ENCODE peak calls at places on chromosomes 5 and 9, in eight cellular contexts. H is upper lobe of right lung, S is GM10248, M is HepG2, D is HFF-Myc, V is tibial artery, Y is neural crest cell, N is nephron progenitor cell. W is an unnamed sample.

GRCh38 chr5:116454417-116454927 is 120.2 kb downstream of the SEMA6A start:
- DNase-seq in H (no peak), S (peak; percentile 64), M (no peak), D (peak; percentile 96), V (peak; percentile 34), Y (no peak), N (no peak), W (no peak)

GRCh38 chr5:157855404-157855994 is 3.4 kb downstream of the CLINT1 start:
- DNase-seq in H (no peak), S (no peak), M (peak; percentile 59), D (peak; percentile 11), V (peak; percentile 59), Y (peak; percentile 39), N (peak; percentile 41), W (peak; percentile 20)

GRCh38 chr9:137672907-137673791 is 54.3 kb downstream of the EHMT1 start:
- DNase-seq in H (peak; percentile 64), S (peak; percentile 84), M (peak; percentile 44), D (peak; percentile 33), V (peak; percentile 50), Y (no peak), N (no peak), W (no peak)

GRCh38 chr9:94623253-94623652 is 16.1 kb downstream of the FBP1 start:
- DNase-seq in H (peak; percentile 73), S (peak; percentile 72), M (peak; percentile 85), D (no peak), V (peak; percentile 28), Y (peak; percentile 55), N (peak; percentile 58), W (peak; percentile 53)

GRCh38 chr9:12439267-12439666 is 253.9 kb upstream of the TYRP1 start:
- DNase-seq in H (no peak), S (no peak), M (no peak), D (no peak), V (no peak), Y (no peak), N (no peak), W (no peak)

GRCh38 chr5:110973510-110973909 is 98.0 kb upstream of the TSLP start:
- DNase-seq in H (no peak), S (no peak), M (no peak), D (no peak), V (no peak), Y (no peak), N (no peak), W (no peak)

GRCh38 chr9:6160579-6160978 is 55.0 kb upstream of the IL33 start:
- DNase-seq in H (no peak), S (no peak), M (no peak), D (no peak), V (no peak), Y (no peak), N (no peak), W (no peak)

GRCh38 chr5:137264041-137264440 is 235.1 kb downstream of the SPOCK1 start:
- DNase-seq in H (no peak), S (no peak), M (no peak), D (no peak), V (no peak), Y (no peak), N (no peak), W (no peak)

GRCh38 chr5:148688787-148689186 is 34.5 kb upstream of the HTR4 start:
- DNase-seq in H (no peak), S (no peak), M (no peak), D (no peak), V (no peak), Y (no peak), N (no peak), W (no peak)

GRCh38 chr9:116475201-116475600 is 211.9 kb upstream of the TRIM32 start:
- DNase-seq in H (no peak), S (no peak), M (no peak), D (peak; percentile 44), V (no peak), Y (no peak), N (no peak), W (no peak)

GRCh38 chr5:139961435-139962157 is 81.5 kb downstream of the NRG2 start:
- DNase-seq in H (peak; percentile 39), S (no peak), M (no peak), D (no peak), V (no peak), Y (no peak), N (no peak), W (no peak)

GRCh38 chr9:27497883-27498553 is 26.1 kb upstream of the IFNK start:
- DNase-seq in H (no peak), S (no peak), M (no peak), D (no peak), V (no peak), Y (peak; percentile 31), N (peak; percentile 28), W (no peak)

GRCh38 chr9:129673602-129674001 is 8.2 kb downstream of the PRRX2 start:
- DNase-seq in H (peak; percentile 55), S (no peak), M (no peak), D (no peak), V (no peak), Y (no peak), N (no peak), W (no peak)

GRCh38 chr9:106084702-106085101 is 390.4 kb downstream of the TMEM38B start:
- DNase-seq in H (no peak), S (no peak), M (no peak), D (no peak), V (no peak), Y (no peak), N (no peak), W (no peak)

GRCh38 chr5:78060421-78060820 is 234.1 kb downstream of the AP3B1 start:
- DNase-seq in H (no peak), S (no peak), M (no peak), D (no peak), V (no peak), Y (no peak), N (no peak), W (no peak)

GRCh38 chr5:180704362-180704761 is 35.5 kb downstream of the OR2Y1 start:
- DNase-seq in H (no peak), S (no peak), M (peak; percentile 17), D (no peak), V (no peak), Y (no peak), N (no peak), W (no peak)

GRCh38 chr5:147432323-147432722 is 77.5 kb downstream of the DPYSL3 start:
- DNase-seq in H (no peak), S (no peak), M (no peak), D (no peak), V (no peak), Y (no peak), N (no peak), W (no peak)

GRCh38 chr5:119614838-119615237 is 14.5 kb upstream of the FAM170A start:
- DNase-seq in H (no peak), S (no peak), M (no peak), D (no peak), V (no peak), Y (no peak), N (no peak), W (no peak)

GRCh38 chr9:6413365-6414263 is 615 bp downstream of the UHRF2 start:
- DNase-seq in H (peak; percentile 76), S (no peak), M (no peak), D (no peak), V (peak; percentile 33), Y (peak; percentile 2), N (no peak), W (peak; percentile 29)

GRCh38 chr5:87268126-87268969 is 665 bp downstream of the RASA1 start:
- DNase-seq in H (peak; percentile 80), S (peak; percentile 68), M (peak; percentile 30), D (no peak), V (peak; percentile 55), Y (peak; percentile 49), N (peak; percentile 67), W (peak; percentile 70)

GRCh38 chr9:68981825-68982224 is 32.1 kb downstream of the PRKACG start:
- DNase-seq in H (no peak), S (peak; percentile 41), M (no peak), D (no peak), V (no peak), Y (no peak), N (peak; percentile 43), W (no peak)

DNA sequence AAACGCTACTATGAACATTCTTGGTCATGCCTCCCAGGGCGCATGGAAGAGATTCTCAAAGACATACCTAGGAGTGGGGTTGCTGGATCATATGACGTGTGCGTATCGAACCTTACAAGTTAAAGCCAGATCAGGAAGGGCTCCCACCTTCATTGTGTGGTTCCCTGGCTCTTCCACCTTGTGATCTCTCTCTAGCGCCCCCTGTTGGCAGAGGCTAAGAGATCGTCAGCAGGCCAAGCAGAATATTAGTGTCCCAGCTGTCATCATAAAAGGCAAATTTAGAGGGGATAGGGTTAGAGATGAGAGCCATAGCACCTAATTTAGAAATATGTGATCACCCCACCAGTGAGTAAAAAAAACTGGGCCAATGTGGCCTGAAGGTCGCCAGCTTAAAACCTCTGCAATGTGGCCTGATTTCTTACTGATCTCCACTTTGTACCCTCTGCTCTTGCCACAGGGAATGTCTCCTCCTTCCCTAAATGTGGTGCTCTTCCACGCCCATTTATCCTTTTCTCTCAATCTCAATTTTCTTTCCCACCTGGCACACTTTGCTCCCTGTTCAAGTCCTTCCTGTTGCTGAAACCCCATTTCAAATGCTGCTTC is 91.7 kb upstream of the SHB start:
- DNase-seq in H (no peak), S (peak; percentile 69), M (peak; percentile 57), D (no peak), V (peak; percentile 56), Y (peak; percentile 79), N (peak; percentile 81), W (peak; percentile 47)
- TF ChIP-seq CTCF in H (peak; percentile 89), S (peak; percentile 86), M (peak; percentile 84), D (peak; percentile 94), V (peak; percentile 63), Y (peak; percentile 84), N (peak; percentile 92), W (peak; percentile 86)

DNA sequence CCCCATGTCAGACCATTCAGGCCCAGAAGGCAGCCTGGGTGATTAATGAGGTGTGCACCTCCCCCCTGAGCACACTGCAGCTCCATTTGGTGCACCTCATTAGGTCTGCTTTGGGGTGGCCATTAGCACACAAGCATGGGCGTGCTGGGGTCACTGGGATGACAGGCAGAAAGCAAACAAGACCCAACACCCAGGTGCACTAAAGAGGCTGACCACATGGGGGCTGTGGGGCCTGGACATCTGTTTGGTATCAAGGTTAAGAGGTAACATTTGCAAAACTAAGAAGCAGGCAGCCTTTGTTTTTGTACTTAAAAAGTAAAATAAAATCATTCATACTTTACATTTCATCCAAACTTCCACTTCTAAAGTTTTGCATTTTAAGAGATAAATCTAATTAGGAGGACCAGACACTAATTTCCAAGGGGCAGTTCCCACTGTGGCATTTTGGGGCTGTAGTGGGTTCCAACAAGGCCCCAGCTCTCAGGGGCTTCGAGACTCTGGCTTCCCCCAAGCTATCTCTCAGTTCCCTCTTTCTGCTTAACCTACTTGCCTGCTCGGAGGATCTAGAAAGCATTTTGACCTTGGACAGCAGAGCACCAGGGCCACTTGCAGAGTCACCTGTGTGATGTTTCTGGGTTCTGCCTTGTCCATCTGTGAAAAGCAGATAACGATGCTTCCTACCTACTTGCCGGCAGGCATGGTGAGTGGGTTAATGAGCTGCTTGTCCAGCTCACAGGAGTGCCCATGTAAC is 175.6 kb downstream of the MED10 start:
- DNase-seq in H (no peak), S (peak; percentile 29), M (peak; percentile 19), D (no peak), V (no peak), Y (peak; percentile 14), N (no peak), W (no peak)
- TF ChIP-seq CTCF in H (no peak), S (peak; percentile 7), M (peak; percentile 37), D (no peak), V (no peak), Y (peak; percentile 48), N (no peak), W (peak; percentile 16)

GRCh38 chr5:38497946-38498345 is 58.5 kb downstream of the LIFR start:
- DNase-seq in H (no peak), S (no peak), M (peak; percentile 27), D (no peak), V (no peak), Y (no peak), N (no peak), W (no peak)
- TF ChIP-seq CTCF in H (no peak), S (no peak), M (peak; percentile 59), D (peak; percentile 33), V (no peak), Y (no peak), N (no peak), W (peak; percentile 26)

GRCh38 chr5:42912184-42912766 is 100.6 kb upstream of the SELENOP start:
- DNase-seq in H (no peak), S (no peak), M (peak; percentile 25), D (peak; percentile 19), V (no peak), Y (no peak), N (no peak), W (no peak)
- TF ChIP-seq CTCF in H (peak; percentile 52), S (peak; percentile 34), M (peak; percentile 53), D (peak; percentile 67), V (peak; percentile 56), Y (peak; percentile 40), N (no peak), W (peak; percentile 32)